ENCODE peak calls at places on chromosome 18, in four cellular contexts. A, M, K and B are unnamed samples.

GRCh38 chr18:46401486-46402115 is 255.4 kb downstream of the LOXHD1 start:
- DNase-seq in M (no peak), K (no peak), A (no peak), B (no peak)

GRCh38 chr18:47594621-47595086 is 335.8 kb downstream of the SMAD2 start:
- DNase-seq in K (no peak), M (no peak), A (no peak), B (no peak)

GRCh38 chr18:44452346-44452745 is 228.3 kb upstream of the SETBP1 start:
- DNase-seq in M (no peak), A (no peak), K (no peak), B (no peak)

GRCh38 chr18:50624981-50625380 is 65.1 kb downstream of the MAPK4 start:
- DNase-seq in M (no peak), K (no peak), A (no peak), B (no peak)

GRCh38 chr18:41767960-41768359 is 187.1 kb upstream of the PIK3C3 start:
- DNase-seq in M (no peak), A (peak), K (no peak), B (no peak)

GRCh38 chr18:46336278-46337205 is 232.4 kb downstream of the HAUS1 start:
- DNase-seq in K (no peak), A (no peak), M (no peak), B (no peak)

GRCh38 chr18:65938592-65939372 is 188.0 kb downstream of the CDH7 start:
- DNase-seq in A (peak), M (peak), K (no peak), B (peak)

GRCh38 chr18:76654536-76654935 is 159.5 kb upstream of the ZNF516 start:
- DNase-seq in K (no peak), A (no peak), M (no peak), B (no peak)

GRCh38 chr18:44887227-44887631 is 206.5 kb downstream of the SETBP1 start:
- DNase-seq in A (peak), M (peak), K (no peak), B (no peak)

GRCh38 chr18:52090005-52090404 is 250.0 kb upstream of the DCC start:
- DNase-seq in A (no peak), M (no peak), K (no peak), B (no peak)

GRCh38 chr18:10023853-10024638 is 110.2 kb downstream of the VAPA start:
- DNase-seq in K (no peak), M (no peak), A (no peak), B (no peak)

GRCh38 chr18:55405655-55406373 is 182.2 kb downstream of the TCF4 start:
- DNase-seq in K (peak), A (peak), M (peak), B (no peak)
- TF ChIP-seq CTCF in K (no peak), A (no peak), M (no peak), B (no peak)

DNA sequence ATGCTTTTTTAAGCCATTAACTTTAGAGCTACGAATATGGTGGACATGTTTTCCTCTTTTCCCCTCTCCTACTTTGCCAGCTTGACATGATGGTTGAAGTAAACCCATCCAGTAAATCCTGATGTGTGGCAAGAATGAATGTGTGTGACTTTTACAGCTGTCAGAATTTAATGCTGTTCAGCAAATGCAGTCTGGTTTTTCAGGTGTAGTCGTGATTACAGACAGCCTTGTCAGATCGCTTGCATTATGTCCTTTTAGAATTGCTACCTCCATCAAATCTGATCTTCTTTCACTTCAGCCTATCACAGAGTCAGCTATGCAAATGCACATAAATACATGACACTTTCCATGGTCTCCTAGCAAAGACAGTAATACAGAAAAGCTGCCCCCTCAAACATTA is 278.5 kb downstream of the FBXO15 start:
- DNase-seq in K (no peak), M (no peak), A (no peak), B (no peak)
- TF ChIP-seq CTCF in K (no peak), M (no peak), A (no peak), B (no peak)

DNA sequence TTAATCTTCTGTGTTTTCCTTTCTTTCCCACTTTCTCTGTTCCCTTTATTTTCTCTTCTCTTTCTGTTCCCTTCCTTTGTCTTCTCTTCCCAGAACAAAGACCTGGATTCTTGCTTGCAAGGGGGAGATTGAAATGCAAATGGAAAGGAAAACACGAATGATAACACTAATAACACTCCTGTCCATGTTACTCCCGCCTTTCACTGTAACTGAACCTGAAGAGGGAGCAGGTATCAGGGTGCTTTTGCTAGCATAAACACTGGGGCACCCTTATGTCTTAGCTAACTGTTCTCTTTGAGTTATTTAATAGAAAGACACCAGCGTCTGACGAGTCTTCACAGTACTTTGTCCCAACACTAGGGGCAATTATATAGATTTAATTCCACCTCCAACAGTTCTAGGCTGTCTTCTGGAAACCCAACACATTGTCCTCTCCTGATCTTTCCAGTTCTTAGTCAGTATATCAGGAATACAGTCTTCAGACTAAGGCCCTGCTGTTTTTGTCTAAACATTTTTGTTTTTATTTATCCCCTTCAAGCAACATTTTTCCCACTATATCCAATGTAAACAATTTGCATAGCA is 99.2 kb downstream of the PTPRM start:
- DNase-seq in K (no peak), A (no peak), M (no peak), B (no peak)
- TF ChIP-seq CTCF in K (no peak), A (no peak), M (no peak), B (peak)

DNA sequence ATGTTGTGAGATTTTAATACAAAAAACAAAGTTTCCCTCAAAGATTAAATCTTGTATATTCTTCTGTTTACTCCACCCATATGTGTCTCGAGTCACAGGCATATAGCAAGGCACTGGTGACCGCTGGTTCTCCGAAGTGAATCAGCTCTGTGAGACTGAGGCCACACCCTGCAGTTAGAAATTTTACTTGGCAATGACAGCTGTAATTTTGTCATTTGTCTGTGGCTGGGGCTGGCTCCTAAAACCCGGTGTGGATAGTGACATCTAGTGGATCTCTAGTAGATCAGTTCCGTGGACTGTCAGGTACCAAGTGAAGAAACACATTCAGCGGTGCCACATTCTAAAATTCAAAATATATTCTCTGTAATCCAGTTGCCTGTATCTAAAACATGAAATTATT is 278.0 kb downstream of the NEDD4L start:
- DNase-seq in M (peak), K (peak), A (peak), B (no peak)
- TF ChIP-seq CTCF in M (peak), K (peak), A (peak), B (peak)

GRCh38 chr18:63949068-63949737 is at the start of gene HMSD:
- DNase-seq in A (peak), M (peak), K (peak), B (peak)
- TF ChIP-seq CTCF in A (peak), M (peak), K (peak), B (peak)

GRCh38 chr18:49335677-49336076 is 124.8 kb downstream of the DYM start:
- DNase-seq in K (no peak), A (peak), M (peak), B (no peak)
- TF ChIP-seq CTCF in K (no peak), A (no peak), M (peak), B (peak)

DNA sequence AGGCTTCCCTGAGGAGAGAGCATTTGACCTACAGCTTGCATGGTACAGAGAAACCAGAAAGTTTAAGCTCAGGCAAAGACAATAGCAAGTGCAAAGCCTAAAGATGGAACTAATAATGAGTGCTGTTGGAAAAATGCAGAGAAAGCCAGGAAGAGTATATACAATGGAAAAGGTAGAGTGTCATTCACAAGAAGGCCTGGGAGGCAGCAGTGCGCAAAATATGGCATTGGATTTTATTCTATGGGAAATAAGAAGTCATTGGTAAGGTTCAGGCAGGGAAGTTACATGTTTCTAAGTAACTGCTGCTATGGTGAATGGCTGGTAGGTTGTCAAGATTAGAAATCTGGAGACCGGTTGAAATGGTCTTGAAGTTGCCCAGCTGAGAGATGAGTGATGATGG is 2167.3 kb upstream of the CELF4 start:
- DNase-seq in A (no peak), M (no peak), K (no peak), B (no peak)
- TF ChIP-seq CTCF in A (no peak), M (no peak), K (no peak), B (peak)